ENCODE peak calls at places on chromosomes 11 and 22, in five cellular contexts. One of them, this sample, is unnamed.

GRCh38 chr11:61816736-61817455 is at the start of gene FADS1:
- DNase-seq in neural crest cell: peak; percentile 98
- DNase-seq in NCI-H1092: peak; percentile 99
- DNase-seq in adrenal gland: peak; percentile 95
- DNase-seq in GM03348: peak; percentile 97
- DNase-seq in this sample: peak; percentile 64

GRCh38 chr11:131609317-131609716 is 238.9 kb downstream of the NTM start:
- DNase-seq in GM03348: peak; percentile 90
- DNase-seq in neural crest cell: no peak
- DNase-seq in NCI-H1092: no peak
- DNase-seq in adrenal gland: no peak
- DNase-seq in this sample: no peak

GRCh38 chr11:65489706-65490310 is 9.0 kb upstream of the MALAT1 start:
- DNase-seq in neural crest cell: no peak
- DNase-seq in adrenal gland: peak; percentile 71
- DNase-seq in NCI-H1092: no peak
- DNase-seq in GM03348: no peak
- DNase-seq in this sample: no peak

GRCh38 chr11:119759324-119759723 is 30.3 kb upstream of the NECTIN1 start:
- DNase-seq in neural crest cell: no peak
- DNase-seq in GM03348: peak; percentile 79
- DNase-seq in NCI-H1092: no peak
- DNase-seq in adrenal gland: no peak
- DNase-seq in this sample: no peak

GRCh38 chr22:22882033-22882717 is 5.4 kb upstream of the IGLL5 start:
- DNase-seq in GM03348: peak; percentile 74
- DNase-seq in adrenal gland: no peak
- DNase-seq in NCI-H1092: no peak
- DNase-seq in neural crest cell: no peak
- DNase-seq in this sample: no peak

GRCh38 chr11:130020323-130020722 is 17.7 kb upstream of the PRDM10 start:
- DNase-seq in NCI-H1092: no peak
- DNase-seq in neural crest cell: no peak
- DNase-seq in adrenal gland: no peak
- DNase-seq in GM03348: no peak
- DNase-seq in this sample: no peak

GRCh38 chr11:11035331-11035730 is 177.5 kb upstream of the ZBED5 start:
- DNase-seq in GM03348: no peak
- DNase-seq in neural crest cell: no peak
- DNase-seq in adrenal gland: no peak
- DNase-seq in NCI-H1092: no peak
- DNase-seq in this sample: no peak

GRCh38 chr11:132228756-132229325 is 858.4 kb downstream of the NTM start:
- DNase-seq in NCI-H1092: no peak
- DNase-seq in neural crest cell: no peak
- DNase-seq in GM03348: peak; percentile 23
- DNase-seq in adrenal gland: no peak
- DNase-seq in this sample: no peak

GRCh38 chr11:122733301-122733686 is 77.8 kb downstream of the UBASH3B start:
- DNase-seq in neural crest cell: no peak
- DNase-seq in GM03348: no peak
- DNase-seq in NCI-H1092: peak; percentile 74
- DNase-seq in adrenal gland: no peak
- DNase-seq in this sample: no peak

GRCh38 chr11:6502382-6502781 is 5.3 kb downstream of the DNHD1 start:
- DNase-seq in adrenal gland: no peak
- DNase-seq in NCI-H1092: no peak
- DNase-seq in neural crest cell: no peak
- DNase-seq in GM03348: no peak
- DNase-seq in this sample: no peak

GRCh38 chr22:19663286-19663815 is 51.0 kb upstream of the SEPTIN5 start:
- DNase-seq in GM03348: peak; percentile 78
- DNase-seq in NCI-H1092: peak; percentile 76
- DNase-seq in neural crest cell: no peak
- DNase-seq in adrenal gland: peak; percentile 80
- DNase-seq in this sample: no peak

GRCh38 chr11:61551630-61552029 is 29.2 kb downstream of the SYT7 start:
- DNase-seq in adrenal gland: peak; percentile 59
- DNase-seq in NCI-H1092: no peak
- DNase-seq in GM03348: peak; percentile 31
- DNase-seq in neural crest cell: no peak
- DNase-seq in this sample: no peak

GRCh38 chr11:75311858-75312288 is 39.6 kb downstream of the ARRB1 start:
- DNase-seq in NCI-H1092: no peak
- DNase-seq in adrenal gland: peak; percentile 51
- DNase-seq in GM03348: peak; percentile 86
- DNase-seq in neural crest cell: no peak
- DNase-seq in this sample: no peak

GRCh38 chr11:125588505-125588904 is 4.1 kb upstream of the STT3A start:
- DNase-seq in neural crest cell: no peak
- DNase-seq in GM03348: no peak
- DNase-seq in adrenal gland: no peak
- DNase-seq in NCI-H1092: no peak
- DNase-seq in this sample: no peak

GRCh38 chr11:77593883-77594282 is 4.1 kb downstream of the AQP11 start:
- DNase-seq in GM03348: no peak
- DNase-seq in NCI-H1092: no peak
- DNase-seq in neural crest cell: no peak
- DNase-seq in adrenal gland: no peak
- DNase-seq in this sample: no peak

GRCh38 chr11:1060885-1061616 is 13.6 kb upstream of the MUC2 start:
- DNase-seq in GM03348: peak; percentile 86
- DNase-seq in NCI-H1092: no peak
- DNase-seq in adrenal gland: peak; percentile 45
- DNase-seq in neural crest cell: no peak
- DNase-seq in this sample: no peak

GRCh38 chr11:250740-251299 is 14.0 kb downstream of the PSMD13 start:
- DNase-seq in GM03348: peak; percentile 71
- DNase-seq in NCI-H1092: no peak
- DNase-seq in adrenal gland: peak; percentile 65
- DNase-seq in neural crest cell: peak; percentile 57
- DNase-seq in this sample: peak; percentile 81

GRCh38 chr11:128645968-128646367 is 47.9 kb upstream of the FLI1 start:
- DNase-seq in NCI-H1092: no peak
- DNase-seq in adrenal gland: no peak
- DNase-seq in neural crest cell: no peak
- DNase-seq in GM03348: no peak
- DNase-seq in this sample: no peak

GRCh38 chr11:59957094-59957493 is 6.7 kb upstream of the OOSP4A start:
- DNase-seq in neural crest cell: no peak
- DNase-seq in GM03348: no peak
- DNase-seq in NCI-H1092: no peak
- DNase-seq in adrenal gland: no peak
- DNase-seq in this sample: no peak

GRCh38 chr11:57417056-57417455 is 9.9 kb downstream of the SLC43A3 start:
- DNase-seq in NCI-H1092: no peak
- DNase-seq in adrenal gland: no peak
- DNase-seq in GM03348: peak; percentile 82
- DNase-seq in neural crest cell: no peak
- DNase-seq in this sample: no peak

GRCh38 chr11:63537293-63538101 is 889 bp downstream of the PLAAT4 start:
- DNase-seq in NCI-H1092: peak; percentile 93
- DNase-seq in neural crest cell: no peak
- DNase-seq in adrenal gland: peak; percentile 48
- DNase-seq in GM03348: peak; percentile 64
- DNase-seq in this sample: no peak

GRCh38 chr11:10699072-10699471 is 5.5 kb upstream of the IRAG1 start:
- DNase-seq in neural crest cell: no peak
- DNase-seq in NCI-H1092: no peak
- DNase-seq in GM03348: no peak
- DNase-seq in adrenal gland: no peak
- DNase-seq in this sample: no peak

GRCh38 chr11:97860237-97860636 is 1160.5 kb upstream of the CNTN5 start:
- DNase-seq in neural crest cell: no peak
- DNase-seq in NCI-H1092: no peak
- DNase-seq in GM03348: no peak
- DNase-seq in adrenal gland: no peak
- DNase-seq in this sample: no peak

GRCh38 chr11:99271527-99271926 is 250.8 kb downstream of the CNTN5 start:
- DNase-seq in neural crest cell: no peak
- DNase-seq in NCI-H1092: no peak
- DNase-seq in adrenal gland: no peak
- DNase-seq in GM03348: no peak
- DNase-seq in this sample: no peak

GRCh38 chr11:109946322-109946846 is 146.8 kb upstream of the ZC3H12C start:
- DNase-seq in neural crest cell: peak; percentile 74
- DNase-seq in adrenal gland: peak; percentile 95
- DNase-seq in GM03348: peak; percentile 87
- DNase-seq in NCI-H1092: peak; percentile 55
- DNase-seq in this sample: peak; percentile 21

GRCh38 chr11:46278387-46279173 is 1.1 kb downstream of the CREB3L1 start:
- DNase-seq in NCI-H1092: peak; percentile 27
- DNase-seq in adrenal gland: peak; percentile 80
- DNase-seq in GM03348: peak; percentile 87
- DNase-seq in neural crest cell: peak; percentile 56
- DNase-seq in this sample: no peak

GRCh38 chr11:211295-211694 is 3.8 kb downstream of the RIC8A start:
- DNase-seq in adrenal gland: peak; percentile 28
- DNase-seq in NCI-H1092: no peak
- DNase-seq in GM03348: no peak
- DNase-seq in neural crest cell: no peak
- DNase-seq in this sample: no peak

GRCh38 chr11:110078923-110079544 is 14.2 kb upstream of the ZC3H12C start:
- DNase-seq in GM03348: no peak
- DNase-seq in NCI-H1092: no peak
- DNase-seq in adrenal gland: no peak
- DNase-seq in neural crest cell: no peak
- DNase-seq in this sample: no peak

GRCh38 chr11:122095950-122096942 is 19.8 kb downstream of the BLID start:
- DNase-seq in adrenal gland: no peak
- DNase-seq in neural crest cell: no peak
- DNase-seq in GM03348: no peak
- DNase-seq in NCI-H1092: peak; percentile 64
- DNase-seq in this sample: no peak

GRCh38 chr11:8911040-8911823 is at the start of gene AKIP1:
- DNase-seq in GM03348: peak; percentile 98
- DNase-seq in adrenal gland: peak; percentile 95
- DNase-seq in neural crest cell: peak; percentile 98
- DNase-seq in NCI-H1092: peak; percentile 98
- DNase-seq in this sample: peak; percentile 60

GRCh38 chr11:18364495-18365047 is 29.8 kb upstream of the LDHA start:
- DNase-seq in GM03348: no peak
- DNase-seq in NCI-H1092: no peak
- DNase-seq in neural crest cell: no peak
- DNase-seq in adrenal gland: no peak
- DNase-seq in this sample: no peak

GRCh38 chr22:30573594-30574094 is 821 bp downstream of the GAL3ST1 start:
- DNase-seq in GM03348: no peak
- DNase-seq in NCI-H1092: no peak
- DNase-seq in adrenal gland: no peak
- DNase-seq in neural crest cell: no peak
- DNase-seq in this sample: no peak

GRCh38 chr11:77249427-77249826 is 52.1 kb downstream of the GDPD4 start:
- DNase-seq in neural crest cell: no peak
- DNase-seq in NCI-H1092: no peak
- DNase-seq in adrenal gland: no peak
- DNase-seq in GM03348: no peak
- DNase-seq in this sample: no peak

GRCh38 chr11:74731301-74732094 is at the start of gene CHRDL2:
- DNase-seq in neural crest cell: peak; percentile 35
- DNase-seq in adrenal gland: no peak
- DNase-seq in NCI-H1092: no peak
- DNase-seq in GM03348: peak; percentile 76
- DNase-seq in this sample: no peak

GRCh38 chr22:29006346-29006745 is 55.3 kb downstream of the C22orf31 start:
- DNase-seq in NCI-H1092: no peak
- DNase-seq in GM03348: no peak
- DNase-seq in neural crest cell: no peak
- DNase-seq in adrenal gland: no peak
- DNase-seq in this sample: no peak

GRCh38 chr11:20027546-20028014 is 132.7 kb downstream of the DBX1 start:
- DNase-seq in neural crest cell: no peak
- DNase-seq in NCI-H1092: no peak
- DNase-seq in adrenal gland: no peak
- DNase-seq in GM03348: no peak
- DNase-seq in this sample: no peak